ENCODE peak calls at places on chromosomes 3 and 15, in seven cellular contexts. R, X, B, T, M, L and Z are unnamed samples.

GRCh38 chr15:75143738-75144334 is 57.8 kb upstream of the C15orf39 start:
- DNase-seq in M (no peak), R (no peak), T (no peak), X (no peak), B (no peak), L (no peak), Z (no peak)

GRCh38 chr15:25439456-25439836 is 622 bp upstream of the UBE3A start:
- DNase-seq in B (peak), T (peak), M (peak), X (no peak), R (peak), L (peak), Z (peak)

GRCh38 chr15:92634641-92635272 is 20.8 kb downstream of the FAM174B start:
- DNase-seq in X (no peak), T (no peak), L (no peak), M (no peak), R (no peak), B (no peak), Z (no peak)

GRCh38 chr15:37221671-37222207 is 121.4 kb upstream of the MEIS2 start:
- DNase-seq in L (no peak), R (no peak), B (no peak), T (no peak), M (no peak), X (no peak), Z (no peak)

GRCh38 chr3:188956839-188957489 is 214.8 kb upstream of the TPRG1 start:
- DNase-seq in L (peak), B (peak), T (no peak), X (peak), M (peak), R (peak), Z (peak)

GRCh38 chr15:33242669-33243191 is 48.2 kb upstream of the FMN1 start:
- DNase-seq in L (peak), T (no peak), X (no peak), R (peak), B (peak), M (no peak), Z (peak)

GRCh38 chr15:59680870-59681269 is 8.2 kb downstream of the BNIP2 start:
- DNase-seq in T (no peak), R (no peak), L (no peak), B (no peak), M (no peak), X (no peak), Z (no peak)

GRCh38 chr3:38647217-38647970 is 2.1 kb downstream of the SCN5A start:
- DNase-seq in L (no peak), R (no peak), B (no peak), M (no peak), X (no peak), T (no peak), Z (no peak)

GRCh38 chr3:58237238-58237939 is at the start of gene ABHD6:
- DNase-seq in M (peak), B (peak), R (peak), L (peak), X (peak), T (peak), Z (peak)
- H3K4me3 ChIP-seq in M (peak), B (peak), R (peak), L (peak), X (peak), T (peak), Z (peak)

GRCh38 chr3:183390844-183391243 is 37.6 kb downstream of the MCF2L2 start:
- DNase-seq in L (no peak), M (no peak), X (no peak), T (no peak), B (no peak), R (no peak), Z (no peak)
- TF ChIP-seq CTCF in L (no peak), M (no peak), X (no peak), T (no peak), B (no peak), R (no peak), Z (no peak)

DNA sequence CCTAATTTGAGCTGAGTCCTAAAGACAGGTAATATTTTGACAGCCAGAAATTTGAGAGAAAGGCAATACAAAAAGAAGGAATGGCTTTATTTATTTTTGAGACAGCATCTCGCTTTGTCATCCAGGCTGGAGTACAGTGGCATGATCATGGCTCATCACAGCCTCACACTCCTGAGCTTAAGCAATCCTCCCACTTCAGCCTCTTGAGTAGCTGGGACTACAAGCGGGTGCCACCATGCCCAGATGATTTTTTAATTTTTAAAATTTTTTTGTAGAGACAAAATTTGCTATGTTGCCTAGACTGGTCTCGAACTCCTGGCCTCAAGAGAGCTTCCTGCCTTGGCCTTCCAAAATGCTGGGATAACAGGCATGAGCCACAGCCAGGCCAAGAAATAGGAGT is 77.4 kb upstream of the SLC4A7 start:
- DNase-seq in T (no peak), B (no peak), L (no peak), R (no peak), X (no peak), M (no peak), Z (no peak)
- H3K4me3 ChIP-seq in T (no peak), B (no peak), L (no peak), R (no peak), X (no peak), M (no peak), Z (no peak)

DNA sequence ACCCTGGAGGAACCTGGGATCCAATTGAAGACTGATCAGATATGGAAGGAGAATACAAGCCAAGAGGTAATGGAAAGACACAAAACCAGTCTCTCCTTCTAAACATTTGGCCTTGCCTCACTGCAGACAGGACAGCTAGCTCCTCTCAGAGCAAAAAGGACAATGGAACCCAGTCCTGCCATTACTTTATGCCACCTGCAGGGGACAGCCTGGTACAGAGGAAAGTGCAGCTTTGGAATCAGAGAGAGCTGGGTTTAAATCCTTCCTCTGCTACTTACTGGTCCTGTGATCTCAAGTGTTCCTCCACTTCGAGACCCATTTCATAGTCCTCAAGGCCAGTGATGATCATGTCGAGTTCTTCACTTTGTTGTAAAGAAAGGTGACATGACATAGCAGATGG is 159.4 kb upstream of the SMAD3 start:
- DNase-seq in M (no peak), B (no peak), X (no peak), L (no peak), T (no peak), R (no peak), Z (no peak)
- TF ChIP-seq CTCF in M (peak), B (no peak), X (no peak), L (no peak), T (no peak), R (peak), Z (peak)

GRCh38 chr15:85379403-85380131 is 836 bp upstream of the AKAP13 start:
- DNase-seq in R (no peak), B (peak), X (no peak), T (peak), L (peak), M (no peak), Z (no peak)
- H3K4me3 ChIP-seq in R (peak), B (peak), X (peak), T (peak), L (peak), M (peak), Z (peak)